ENCODE peak calls at places on chromosome 15, in four cellular contexts. C is iPS-NIHi11, D is substantia nigra, T is amygdala. L is an unnamed sample.

GRCh38 chr15:30953731-30954378 is 37.6 kb downstream of the MTMR10 start:
- DNase-seq in C (peak), D (no peak), T (no peak), L (peak)

GRCh38 chr15:37100109-37100873 is at the start of gene MEIS2:
- DNase-seq in C (peak), D (peak), T (peak), L (peak)

GRCh38 chr15:98554272-98555172 is 93.8 kb upstream of the IGF1R start:
- DNase-seq in C (no peak), D (no peak), T (no peak), L (no peak)

GRCh38 chr15:84961707-84962106 is 19.9 kb upstream of the PDE8A start:
- DNase-seq in C (no peak), D (no peak), T (no peak), L (no peak)

GRCh38 chr15:47196057-47196456 is 521.2 kb upstream of the SEMA6D start:
- DNase-seq in C (peak), D (peak), T (peak), L (peak)

GRCh38 chr15:83115831-83116565 is 8.6 kb downstream of the TM6SF1 start:
- DNase-seq in C (no peak), D (no peak), T (no peak), L (no peak)

GRCh38 chr15:90883971-90884718 is at the start of gene FES:
- DNase-seq in C (peak), D (no peak), T (no peak), L (peak)

GRCh38 chr15:81312790-81313543 is 11.0 kb downstream of the STARD5 start:
- DNase-seq in C (peak), D (no peak), T (no peak), L (no peak)

GRCh38 chr15:101266034-101266433 is 11.3 kb downstream of the SELENOS start:
- DNase-seq in C (no peak), D (no peak), T (no peak), L (no peak)

GRCh38 chr15:36818260-36818659 is 238.8 kb downstream of the CDIN1 start:
- DNase-seq in C (no peak), D (no peak), T (no peak), L (no peak)

GRCh38 chr15:60095711-60096110 is 91.6 kb downstream of the FOXB1 start:
- DNase-seq in C (no peak), D (no peak), T (no peak), L (no peak)

GRCh38 chr15:80769471-80770355 is 9.5 kb upstream of the CEMIP start:
- DNase-seq in C (no peak), D (no peak), T (no peak), L (no peak)

GRCh38 chr15:90165659-90166489 is 35.3 kb upstream of the SEMA4B start:
- DNase-seq in C (peak), D (no peak), T (no peak), L (peak)

GRCh38 chr15:39438260-39438659 is 142.6 kb upstream of the THBS1 start:
- DNase-seq in C (no peak), D (no peak), T (no peak), L (no peak)

GRCh38 chr15:79408041-79408440 is 24.1 kb upstream of the MINAR1 start:
- DNase-seq in C (no peak), D (no peak), T (no peak), L (no peak)

GRCh38 chr15:79004336-79004735 is 59.5 kb upstream of the CTSH start:
- DNase-seq in C (peak), D (no peak), T (no peak), L (peak)